ENCODE peak calls at places on chromosome 19, in eight cellular contexts. L is cardiac muscle cell, Z is GM12865, M is psoas muscle, P is PC-9, K is brain microvascular endothelial cell, O is AG04450, C is DND-41. U is an unnamed sample.

GRCh38 chr19:16026756-16027155 is 49.5 kb upstream of the TPM4 start:
- DNase-seq in K (no peak), M (no peak), P (no peak), L (no peak), C (no peak), O (no peak), Z (no peak), U (no peak)

GRCh38 chr19:14686411-14686810 is 3.4 kb upstream of the ZNF333 start:
- DNase-seq in K (no peak), M (no peak), L (peak; percentile 30), P (peak; percentile 46), C (peak; percentile 20), O (no peak), Z (peak; percentile 66), U (no peak)

GRCh38 chr19:47660435-47660832 is 51.5 kb downstream of the BICRA start:
- DNase-seq in C (no peak), P (peak; percentile 95), K (no peak), Z (no peak), L (no peak), O (no peak), M (peak; percentile 33), U (no peak)

GRCh38 chr19:38228491-38229439 is 4.7 kb upstream of the DPF1 start:
- DNase-seq in K (no peak), C (no peak), P (no peak), L (no peak), Z (no peak), M (no peak), O (no peak), U (no peak)

GRCh38 chr19:51294211-51294976 is 17.1 kb upstream of the IGLON5 start:
- DNase-seq in K (no peak), O (no peak), C (no peak), M (no peak), Z (no peak), L (no peak), P (no peak), U (no peak)

GRCh38 chr19:12574036-12574435 is 22.8 kb upstream of the ZNF564 start:
- DNase-seq in M (no peak), K (no peak), L (no peak), C (no peak), P (no peak), Z (peak; percentile 57), O (no peak), U (no peak)

GRCh38 chr19:15869109-15869555 is 28.7 kb downstream of the CYP4F2 start:
- DNase-seq in C (peak; percentile 31), P (peak; percentile 81), O (no peak), L (peak; percentile 48), Z (peak; percentile 14), M (no peak), K (peak; percentile 7), U (no peak)

GRCh38 chr19:6800991-6801396 is 28.5 kb downstream of the VAV1 start:
- DNase-seq in Z (no peak), M (no peak), L (peak; percentile 62), O (no peak), P (peak; percentile 98), C (no peak), K (peak; percentile 71), U (no peak)

GRCh38 chr19:14475251-14476073 is at the start of gene PTGER1:
- DNase-seq in K (no peak), M (no peak), Z (no peak), P (peak; percentile 75), L (peak; percentile 35), O (no peak), C (no peak), U (no peak)

GRCh38 chr19:46739290-46739771 is 6.5 kb upstream of the FKRP start:
- DNase-seq in M (peak; percentile 95), O (no peak), P (peak; percentile 20), L (no peak), C (no peak), K (no peak), Z (no peak), U (no peak)

GRCh38 chr19:58385313-58386165 is 1.5 kb upstream of the RPS5 start:
- DNase-seq in L (no peak), Z (peak; percentile 68), P (peak; percentile 20), C (no peak), K (no peak), O (no peak), M (peak; percentile 57), U (no peak)

GRCh38 chr19:12527034-12527836 is 24.0 kb downstream of the ZNF564 start:
- DNase-seq in O (no peak), K (peak; percentile 17), P (peak; percentile 59), Z (peak; percentile 40), M (no peak), C (no peak), L (peak; percentile 43), U (no peak)

GRCh38 chr19:47272448-47273312 is 2.0 kb upstream of the INAFM1 start:
- DNase-seq in K (no peak), C (no peak), O (no peak), M (no peak), Z (no peak), P (no peak), L (no peak), U (no peak)

GRCh38 chr19:16085115-16085514 is 8.8 kb downstream of the TPM4 start:
- DNase-seq in O (no peak), L (peak; percentile 40), P (peak; percentile 63), K (no peak), C (no peak), Z (no peak), M (no peak), U (no peak)

GRCh38 chr19:18205180-18205915 is 1.5 kb upstream of the RAB3A start:
- DNase-seq in C (peak; percentile 77), M (peak; percentile 94), P (peak; percentile 50), Z (peak; percentile 68), O (peak; percentile 58), K (peak; percentile 77), L (peak; percentile 77), U (no peak)

GRCh38 chr19:33441277-33441699 is 67.8 kb downstream of the CEBPG start:
- DNase-seq in M (peak; percentile 38), C (no peak), P (no peak), K (no peak), O (no peak), L (no peak), Z (no peak), U (no peak)

GRCh38 chr19:48487944-48488343 is 18.8 kb downstream of the CYTH2 start:
- DNase-seq in Z (no peak), P (peak; percentile 97), C (no peak), K (no peak), M (peak; percentile 87), O (no peak), L (peak; percentile 48), U (no peak)

GRCh38 chr19:27752530-27753184 is 1460.3 kb downstream of the UQCRFS1 start:
- DNase-seq in L (no peak), P (no peak), Z (no peak), K (no peak), C (no peak), O (no peak), M (no peak), U (no peak)

GRCh38 chr19:7177926-7178325 is 108.4 kb downstream of the ZNF557 start:
- DNase-seq in L (peak; percentile 52), K (no peak), M (no peak), P (no peak), O (no peak), C (no peak), Z (no peak), U (no peak)

GRCh38 chr19:50476224-50476942 is at the start of the genes EMC10 and GARIN5A:
- DNase-seq in P (peak; percentile 90), Z (peak; percentile 98), M (peak; percentile 95), O (peak; percentile 86), C (peak; percentile 71), L (peak; percentile 97), K (peak; percentile 92), U (peak; percentile 93)

GRCh38 chr19:36051236-36051635 is 2.8 kb downstream of the THAP8 start:
- DNase-seq in O (no peak), Z (no peak), M (no peak), P (no peak), C (no peak), K (no peak), L (no peak), U (no peak)
- TF ChIP-seq CTCF in O (peak; percentile 22), Z (no peak), M (no peak), P (no peak), C (peak; percentile 48), K (peak; percentile 59), L (peak; percentile 31), U (peak; percentile 37)

GRCh38 chr19:37227996-37228395 is 10.0 kb downstream of the ZNF383 start:
- DNase-seq in C (peak; percentile 52), L (no peak), Z (no peak), M (no peak), K (no peak), O (no peak), P (no peak), U (peak; percentile 23)
- TF ChIP-seq CTCF in C (peak; percentile 81), L (peak; percentile 52), Z (peak; percentile 25), M (peak; percentile 20), K (peak; percentile 75), O (peak; percentile 49), P (peak; percentile 67), U (peak; percentile 62)

GRCh38 chr19:19404879-19405860 is at the start of gene GATAD2A:
- DNase-seq in L (peak; percentile 96), K (peak; percentile 76), M (peak; percentile 98), O (peak; percentile 79), P (peak; percentile 87), C (peak; percentile 89), Z (peak; percentile 96), U (peak; percentile 88)
- TF ChIP-seq CTCF in L (peak; percentile 30), K (peak; percentile 13), M (peak; percentile 32), O (peak; percentile 15), P (no peak), C (peak; percentile 52), Z (peak; percentile 21), U (peak; percentile 30)

GRCh38 chr19:29672933-29673336 is 7.7 kb downstream of the PLEKHF1 start:
- DNase-seq in P (no peak), C (peak; percentile 86), O (no peak), Z (peak; percentile 86), K (no peak), M (peak; percentile 61), L (no peak), U (no peak)

GRCh38 chr19:29670255-29670654 is 5.0 kb downstream of the PLEKHF1 start:
- DNase-seq in P (no peak), K (no peak), C (no peak), Z (no peak), L (no peak), M (no peak), O (no peak), U (no peak)

GRCh38 chr19:29673451-29674371 is 8.4 kb downstream of the PLEKHF1 start:
- DNase-seq in L (no peak), K (no peak), O (no peak), Z (no peak), C (no peak), P (no peak), M (peak; percentile 67), U (no peak)

GRCh38 chr19:29672319-29672932 is 7.2 kb downstream of the PLEKHF1 start:
- DNase-seq in P (no peak), K (no peak), Z (no peak), O (no peak), L (no peak), M (no peak), C (no peak), U (no peak)

DNA sequence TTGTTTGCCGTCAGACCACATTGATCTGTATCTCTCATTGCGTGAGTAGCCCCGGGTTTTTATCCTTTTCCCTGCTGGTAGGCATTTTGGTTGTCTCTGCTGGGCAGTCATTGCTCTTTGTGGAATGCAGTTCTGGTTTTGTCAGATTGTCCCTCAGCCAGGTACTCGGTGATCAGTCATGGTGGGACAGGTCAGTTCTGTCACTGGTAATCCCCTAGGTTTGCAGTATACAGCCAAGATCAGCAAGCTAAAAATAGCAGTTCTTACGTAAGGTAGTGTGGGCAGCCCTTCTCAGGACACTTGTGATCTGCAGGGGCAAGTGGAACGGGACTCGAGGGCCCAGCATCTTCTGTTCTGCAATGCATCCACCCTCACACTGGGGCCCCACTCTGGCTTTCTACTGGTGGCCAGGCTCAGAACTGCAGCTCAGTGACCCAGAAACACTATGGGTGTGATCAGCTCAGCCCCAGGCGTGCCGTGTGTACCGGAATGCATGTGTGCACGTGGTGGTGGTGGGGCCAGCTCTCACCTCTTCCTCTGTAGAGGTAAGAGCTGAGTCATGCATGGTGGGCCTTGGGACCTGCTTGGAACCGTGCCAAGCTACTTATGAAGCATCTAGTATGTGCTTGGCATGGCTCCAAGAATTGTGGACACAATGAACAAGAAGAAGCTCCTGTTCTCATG is 6.3 kb downstream of the PLEKHF1 start:
- DNase-seq in Z (peak; percentile 98), M (peak; percentile 88), P (peak; percentile 92), K (peak; percentile 24), L (peak; percentile 60), O (no peak), C (peak; percentile 72), U (no peak)
- TF ChIP-seq CTCF in Z (peak; percentile 65), M (peak; percentile 2), P (peak; percentile 58), K (peak; percentile 53), L (peak; percentile 24), O (peak; percentile 6), C (peak; percentile 35), U (no peak)